ENCODE peak calls at places on chromosome 3, in nine cellular contexts. One of them, this sample, is unnamed.

GRCh38 chr3:122322095-122323075 is 2.7 kb upstream of the CSTA start:
- DNase-seq in AG08395: no peak
- DNase-seq in globus pallidus: no peak
- DNase-seq in mucosa of gallbladder: no peak
- DNase-seq in foreskin fibroblast: no peak
- DNase-seq in brain microvascular endothelial cell: no peak
- DNase-seq in iris pigment epithelial cell: no peak
- DNase-seq in NCI-H748 treated with DMSO at 0.1 percent for 48 hours: no peak
- DNase-seq in activated naive CD4-positive, alpha-beta T cell: no peak
- DNase-seq in this sample: no peak

GRCh38 chr3:31610700-31611275 is 78.1 kb downstream of the STT3B start:
- DNase-seq in AG08395: peak
- DNase-seq in brain microvascular endothelial cell: peak
- DNase-seq in globus pallidus: no peak
- DNase-seq in NCI-H748 treated with DMSO at 0.1 percent for 48 hours: no peak
- DNase-seq in mucosa of gallbladder: peak
- DNase-seq in foreskin fibroblast: peak
- DNase-seq in activated naive CD4-positive, alpha-beta T cell: no peak
- DNase-seq in iris pigment epithelial cell: peak
- DNase-seq in this sample: no peak

GRCh38 chr3:142779591-142779990 is 55.8 kb downstream of the TRPC1 start:
- DNase-seq in globus pallidus: no peak
- DNase-seq in iris pigment epithelial cell: peak
- DNase-seq in AG08395: no peak
- DNase-seq in brain microvascular endothelial cell: no peak
- DNase-seq in mucosa of gallbladder: no peak
- DNase-seq in foreskin fibroblast: peak
- DNase-seq in activated naive CD4-positive, alpha-beta T cell: no peak
- DNase-seq in NCI-H748 treated with DMSO at 0.1 percent for 48 hours: no peak
- DNase-seq in this sample: no peak

GRCh38 chr3:38521391-38521987 is 25.3 kb downstream of the EXOG start:
- DNase-seq in iris pigment epithelial cell: peak
- DNase-seq in brain microvascular endothelial cell: peak
- DNase-seq in globus pallidus: peak
- DNase-seq in foreskin fibroblast: peak
- DNase-seq in activated naive CD4-positive, alpha-beta T cell: peak
- DNase-seq in AG08395: peak
- DNase-seq in mucosa of gallbladder: peak
- DNase-seq in NCI-H748 treated with DMSO at 0.1 percent for 48 hours: peak
- DNase-seq in this sample: no peak

GRCh38 chr3:59609967-59610366 is 560.1 kb upstream of the CFAP20DC start:
- DNase-seq in foreskin fibroblast: peak
- DNase-seq in mucosa of gallbladder: no peak
- DNase-seq in AG08395: peak
- DNase-seq in globus pallidus: no peak
- DNase-seq in NCI-H748 treated with DMSO at 0.1 percent for 48 hours: no peak
- DNase-seq in activated naive CD4-positive, alpha-beta T cell: no peak
- DNase-seq in iris pigment epithelial cell: peak
- DNase-seq in brain microvascular endothelial cell: no peak
- DNase-seq in this sample: no peak

GRCh38 chr3:49123687-49124086 is 3.1 kb upstream of the USP19 start:
- DNase-seq in globus pallidus: no peak
- DNase-seq in NCI-H748 treated with DMSO at 0.1 percent for 48 hours: no peak
- DNase-seq in mucosa of gallbladder: no peak
- DNase-seq in AG08395: no peak
- DNase-seq in foreskin fibroblast: no peak
- DNase-seq in brain microvascular endothelial cell: no peak
- DNase-seq in activated naive CD4-positive, alpha-beta T cell: no peak
- DNase-seq in iris pigment epithelial cell: no peak
- DNase-seq in this sample: no peak

GRCh38 chr3:197736010-197736490 is 654 bp downstream of the RUBCN start:
- DNase-seq in globus pallidus: no peak
- DNase-seq in NCI-H748 treated with DMSO at 0.1 percent for 48 hours: no peak
- DNase-seq in iris pigment epithelial cell: peak
- DNase-seq in foreskin fibroblast: no peak
- DNase-seq in activated naive CD4-positive, alpha-beta T cell: peak
- DNase-seq in brain microvascular endothelial cell: no peak
- DNase-seq in mucosa of gallbladder: peak
- DNase-seq in AG08395: peak
- DNase-seq in this sample: no peak

GRCh38 chr3:127857270-127857801 is 35.0 kb upstream of the MGLL start:
- DNase-seq in brain microvascular endothelial cell: no peak
- DNase-seq in globus pallidus: no peak
- DNase-seq in mucosa of gallbladder: no peak
- DNase-seq in foreskin fibroblast: peak
- DNase-seq in AG08395: peak
- DNase-seq in activated naive CD4-positive, alpha-beta T cell: no peak
- DNase-seq in NCI-H748 treated with DMSO at 0.1 percent for 48 hours: no peak
- DNase-seq in iris pigment epithelial cell: no peak
- DNase-seq in this sample: no peak

GRCh38 chr3:10892622-10893021 is 76.6 kb downstream of the SLC6A11 start:
- DNase-seq in activated naive CD4-positive, alpha-beta T cell: no peak
- DNase-seq in iris pigment epithelial cell: no peak
- DNase-seq in foreskin fibroblast: no peak
- DNase-seq in globus pallidus: no peak
- DNase-seq in mucosa of gallbladder: no peak
- DNase-seq in NCI-H748 treated with DMSO at 0.1 percent for 48 hours: no peak
- DNase-seq in brain microvascular endothelial cell: no peak
- DNase-seq in AG08395: no peak
- DNase-seq in this sample: no peak

GRCh38 chr3:194462936-194463335 is 23.9 kb downstream of the ATP13A3 start:
- DNase-seq in globus pallidus: no peak
- DNase-seq in activated naive CD4-positive, alpha-beta T cell: no peak
- DNase-seq in iris pigment epithelial cell: no peak
- DNase-seq in brain microvascular endothelial cell: no peak
- DNase-seq in AG08395: no peak
- DNase-seq in mucosa of gallbladder: peak
- DNase-seq in NCI-H748 treated with DMSO at 0.1 percent for 48 hours: no peak
- DNase-seq in foreskin fibroblast: no peak
- DNase-seq in this sample: no peak